ENCODE peak calls at places on chromosomes 6 and 20, in five cellular contexts. E is left ventricle myocardium inferior; K is CD4-positive, alpha-beta T cell; G is cardiac fibroblast; J is activated CD8-positive, alpha-beta T cell treated with anti-CD3 and anti-CD28 coated beads for 36 hours. Y is an unnamed sample.

GRCh38 chr20:23637282-23638221 is at the start of gene CST3:
- DNase-seq in E (peak), K (no peak), G (peak), J (peak), Y (peak)

GRCh38 chr20:54076259-54076658 is 5.9 kb upstream of the BCAS1 start:
- DNase-seq in E (no peak), K (no peak), G (no peak), J (no peak), Y (no peak)

GRCh38 chr6:82144007-82144851 is 103.3 kb downstream of the IBTK start:
- DNase-seq in E (no peak), K (no peak), G (peak), J (no peak), Y (peak)

GRCh38 chr6:13479206-13479797 is 8.1 kb downstream of the GFOD1 start:
- DNase-seq in E (no peak), K (no peak), G (no peak), J (no peak), Y (no peak)

GRCh38 chr6:141167945-141168344 is 964.8 kb upstream of the GJE1 start:
- DNase-seq in E (no peak), K (no peak), G (no peak), J (no peak), Y (no peak)

GRCh38 chr6:169803816-169804340 is 52.5 kb downstream of the ERMARD start:
- DNase-seq in E (no peak), K (no peak), G (no peak), J (no peak), Y (no peak)

GRCh38 chr6:65402564-65402963 is 304.5 kb downstream of the EYS start:
- DNase-seq in E (no peak), K (no peak), G (no peak), J (no peak), Y (no peak)

GRCh38 chr6:135299256-135299655 is 118.1 kb downstream of the MYB start:
- DNase-seq in E (no peak), K (no peak), G (peak), J (peak), Y (no peak)

GRCh38 chr20:53434662-53435061 is 159.0 kb downstream of the ZNF217 start:
- DNase-seq in E (no peak), K (no peak), G (no peak), J (no peak), Y (no peak)

GRCh38 chr20:43188234-43188653 is 1.5 kb downstream of the PTPRT start:
- DNase-seq in E (no peak), K (no peak), G (no peak), J (no peak), Y (no peak)

GRCh38 chr20:63364801-63365585 is 3.8 kb upstream of the CHRNA4 start:
- DNase-seq in E (no peak), K (no peak), G (no peak), J (no peak), Y (no peak)

GRCh38 chr6:168247456-168248147 is 72.0 kb downstream of the DACT2 start:
- DNase-seq in E (no peak), K (no peak), G (no peak), J (no peak), Y (no peak)

GRCh38 chr20:17648782-17649730 is 33.0 kb downstream of the RRBP1 start:
- DNase-seq in E (no peak), K (no peak), G (no peak), J (peak), Y (no peak)
- TF ChIP-seq CTCF in E (peak), K (peak), G (peak), J (peak), Y (peak)

GRCh38 chr20:56630086-56630493 is 984 bp downstream of the TFAP2C start:
- DNase-seq in E (no peak), K (no peak), G (peak), J (peak), Y (no peak)
- TF ChIP-seq CTCF in E (peak), K (no peak), G (no peak), J (peak), Y (peak)

GRCh38 chr6:72522735-72523141 is 99.1 kb upstream of the KCNQ5 start:
- DNase-seq in E (no peak), K (no peak), G (no peak), J (peak), Y (no peak)
- TF ChIP-seq CTCF in E (no peak), K (no peak), G (no peak), J (no peak), Y (peak)

GRCh38 chr6:624979-625378 is 31.9 kb downstream of the HUS1B start:
- DNase-seq in E (no peak), K (no peak), G (peak), J (no peak), Y (no peak)
- TF ChIP-seq CTCF in E (peak), K (no peak), G (no peak), J (no peak), Y (peak)

GRCh38 chr20:61045876-61046585 is 206.0 kb upstream of the CDH4 start:
- DNase-seq in E (no peak), K (no peak), G (no peak), J (no peak), Y (no peak)

GRCh38 chr20:61045091-61045490 is 207.0 kb upstream of the CDH4 start:
- DNase-seq in E (no peak), K (no peak), G (no peak), J (no peak), Y (no peak)

GRCh38 chr20:61043681-61044080 is 208.4 kb upstream of the CDH4 start:
- DNase-seq in E (no peak), K (no peak), G (no peak), J (no peak), Y (no peak)

GRCh38 chr20:61042501-61043385 is 209.3 kb upstream of the CDH4 start:
- DNase-seq in E (no peak), K (no peak), G (no peak), J (no peak), Y (no peak)

GRCh38 chr20:61044499-61044898 is 207.6 kb upstream of the CDH4 start:
- DNase-seq in E (no peak), K (no peak), G (no peak), J (peak), Y (no peak)
- TF ChIP-seq CTCF in E (no peak), K (no peak), G (no peak), J (no peak), Y (no peak)

GRCh38 chr6:72084992-72085569 is 198.7 kb downstream of the RIMS1 start:
- DNase-seq in E (no peak), K (no peak), G (peak), J (no peak), Y (no peak)
- TF ChIP-seq CTCF in E (peak), K (no peak), G (peak), J (peak), Y (peak)

DNA sequence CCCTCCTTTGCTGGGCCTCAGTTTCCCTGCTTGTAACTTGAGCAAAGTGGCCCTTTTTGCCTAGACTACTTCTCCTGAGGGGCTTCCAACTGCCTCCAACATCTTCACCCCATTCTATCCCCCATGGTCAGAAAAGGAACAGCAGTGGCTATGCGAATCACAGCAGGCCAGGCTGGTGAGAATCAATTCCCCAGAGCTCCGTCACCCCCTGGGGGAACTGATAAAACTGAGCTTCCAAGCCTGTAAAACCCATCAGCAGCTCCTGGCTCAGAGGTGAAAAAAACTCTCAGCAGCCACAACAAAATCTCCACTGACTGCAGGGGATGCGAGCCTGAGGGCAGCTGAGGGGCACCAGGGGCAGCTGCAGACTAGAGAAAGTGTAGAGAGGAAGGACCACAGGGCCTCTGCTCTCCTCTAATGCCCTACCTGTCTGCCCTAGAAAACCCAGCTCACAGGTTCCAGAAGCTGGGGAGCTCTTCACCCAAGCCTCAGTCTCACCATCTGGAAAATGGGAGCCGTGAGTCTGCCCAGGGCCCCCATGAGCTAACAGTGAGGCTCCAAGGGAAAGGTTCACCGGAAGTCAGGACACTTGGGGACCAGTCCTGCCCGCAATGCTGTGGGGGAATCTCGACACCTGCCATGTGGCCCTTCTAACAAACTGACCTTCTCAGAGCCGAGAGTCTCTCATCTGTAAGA is 120.6 kb downstream of the GRM4 start:
- DNase-seq in E (no peak), K (no peak), G (no peak), J (no peak), Y (no peak)
- TF ChIP-seq CTCF in E (no peak), K (no peak), G (no peak), J (no peak), Y (no peak)

DNA sequence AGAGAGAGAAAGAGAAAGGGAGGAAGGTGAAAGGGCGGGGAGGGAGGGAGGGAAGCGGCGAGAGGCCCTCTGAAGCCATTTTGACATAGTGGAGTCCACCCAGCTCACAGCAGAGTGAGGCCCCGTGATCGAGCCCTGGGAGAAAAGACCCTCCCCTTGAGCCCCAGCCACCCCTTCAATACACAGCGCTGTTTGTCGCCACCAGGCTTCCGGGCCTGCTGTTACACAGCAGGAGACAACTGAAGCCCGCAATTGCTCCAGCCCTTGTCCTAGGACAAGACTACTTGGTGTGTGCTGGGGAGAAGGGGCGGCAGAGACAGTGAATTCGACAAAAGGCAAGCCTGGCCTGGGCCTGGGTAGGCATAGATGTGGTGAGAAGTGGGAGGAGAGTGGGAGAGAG is 67.3 kb downstream of the PRR18 start:
- DNase-seq in E (no peak), K (no peak), G (no peak), J (no peak), Y (no peak)
- TF ChIP-seq CTCF in E (no peak), K (no peak), G (no peak), J (no peak), Y (no peak)

Y was measured in Panc1.